ENCODE peak calls at places on chromosomes 12 and 14, in ten cellular contexts. One of them, this sample, is unnamed. For H3K4me1, the result is how much of the 10 kb centered on the place peaks cover.

GRCh38 chr12:28489256-28489655 is 299.0 kb downstream of the CCDC91 start:
- DNase-seq in stomach: no peak
- DNase-seq in keratinocyte: no peak
- DNase-seq in pancreas: no peak
- DNase-seq in SK-N-SH: no peak
- DNase-seq in colonic mucosa: no peak
- DNase-seq in gastrocnemius medialis: no peak
- DNase-seq in thoracic aorta: no peak
- DNase-seq in suprapubic skin: no peak
- DNase-seq in fibroblast of lung: no peak
- DNase-seq in this sample: no peak

GRCh38 chr12:51371295-51371953 is 19.8 kb downstream of the GALNT6 start:
- DNase-seq in suprapubic skin: no peak
- DNase-seq in stomach: peak
- DNase-seq in SK-N-SH: peak
- DNase-seq in gastrocnemius medialis: peak
- DNase-seq in thoracic aorta: peak
- DNase-seq in fibroblast of lung: peak
- DNase-seq in keratinocyte: peak
- DNase-seq in colonic mucosa: no peak
- DNase-seq in pancreas: peak
- DNase-seq in this sample: peak

GRCh38 chr12:89351489-89352241 is 636 bp downstream of the DUSP6 start:
- DNase-seq in stomach: peak
- DNase-seq in colonic mucosa: peak
- DNase-seq in SK-N-SH: peak
- DNase-seq in pancreas: peak
- DNase-seq in thoracic aorta: no peak
- DNase-seq in fibroblast of lung: peak
- DNase-seq in suprapubic skin: peak
- DNase-seq in gastrocnemius medialis: no peak
- DNase-seq in keratinocyte: no peak
- DNase-seq in this sample: no peak

GRCh38 chr12:6443361-6443983 is 1.3 kb upstream of the CD27 start:
- DNase-seq in fibroblast of lung: no peak
- DNase-seq in gastrocnemius medialis: no peak
- DNase-seq in suprapubic skin: no peak
- DNase-seq in colonic mucosa: no peak
- DNase-seq in thoracic aorta: no peak
- DNase-seq in stomach: no peak
- DNase-seq in SK-N-SH: no peak
- DNase-seq in keratinocyte: no peak
- DNase-seq in pancreas: no peak
- DNase-seq in this sample: no peak

GRCh38 chr12:85688837-85689236 is 147.4 kb downstream of the RASSF9 start:
- DNase-seq in pancreas: no peak
- DNase-seq in thoracic aorta: no peak
- DNase-seq in suprapubic skin: no peak
- DNase-seq in fibroblast of lung: no peak
- DNase-seq in gastrocnemius medialis: no peak
- DNase-seq in SK-N-SH: no peak
- DNase-seq in keratinocyte: no peak
- DNase-seq in colonic mucosa: no peak
- DNase-seq in stomach: no peak
- DNase-seq in this sample: no peak

GRCh38 chr12:89632778-89633177 is 75.9 kb downstream of the ATP2B1 start:
- DNase-seq in pancreas: no peak
- DNase-seq in gastrocnemius medialis: no peak
- DNase-seq in thoracic aorta: no peak
- DNase-seq in SK-N-SH: no peak
- DNase-seq in stomach: no peak
- DNase-seq in keratinocyte: no peak
- DNase-seq in colonic mucosa: no peak
- DNase-seq in fibroblast of lung: no peak
- DNase-seq in suprapubic skin: no peak
- DNase-seq in this sample: no peak

GRCh38 chr12:93130371-93131049 is 201.4 kb upstream of the EEA1 start:
- DNase-seq in gastrocnemius medialis: no peak
- DNase-seq in stomach: no peak
- DNase-seq in suprapubic skin: no peak
- DNase-seq in thoracic aorta: no peak
- DNase-seq in fibroblast of lung: no peak
- DNase-seq in colonic mucosa: no peak
- DNase-seq in keratinocyte: no peak
- DNase-seq in pancreas: no peak
- DNase-seq in SK-N-SH: no peak
- DNase-seq in this sample: no peak

GRCh38 chr12:9240776-9241175 is 32.6 kb upstream of the PZP start:
- DNase-seq in stomach: no peak
- DNase-seq in gastrocnemius medialis: no peak
- DNase-seq in thoracic aorta: no peak
- DNase-seq in colonic mucosa: no peak
- DNase-seq in SK-N-SH: no peak
- DNase-seq in pancreas: no peak
- DNase-seq in keratinocyte: no peak
- DNase-seq in suprapubic skin: no peak
- DNase-seq in fibroblast of lung: no peak
- DNase-seq in this sample: no peak

GRCh38 chr12:120221576-120221900 is 20.6 kb upstream of the RPLP0 start:
- DNase-seq in thoracic aorta: no peak
- DNase-seq in colonic mucosa: no peak
- DNase-seq in suprapubic skin: no peak
- DNase-seq in gastrocnemius medialis: no peak
- DNase-seq in keratinocyte: no peak
- DNase-seq in stomach: no peak
- DNase-seq in SK-N-SH: no peak
- DNase-seq in fibroblast of lung: no peak
- DNase-seq in pancreas: no peak
- DNase-seq in this sample: no peak

GRCh38 chr12:120222288-120222832 is 21.4 kb upstream of the RPLP0 start:
- DNase-seq in keratinocyte: no peak
- DNase-seq in gastrocnemius medialis: no peak
- DNase-seq in fibroblast of lung: no peak
- DNase-seq in suprapubic skin: peak
- DNase-seq in SK-N-SH: peak
- DNase-seq in thoracic aorta: no peak
- DNase-seq in colonic mucosa: no peak
- DNase-seq in stomach: no peak
- DNase-seq in pancreas: no peak
- DNase-seq in this sample: no peak

GRCh38 chr12:120223458-120224303 is 22.8 kb upstream of the RPLP0 start:
- DNase-seq in gastrocnemius medialis: no peak
- DNase-seq in suprapubic skin: no peak
- DNase-seq in thoracic aorta: no peak
- DNase-seq in stomach: no peak
- DNase-seq in keratinocyte: no peak
- DNase-seq in fibroblast of lung: no peak
- DNase-seq in colonic mucosa: no peak
- DNase-seq in pancreas: no peak
- DNase-seq in SK-N-SH: no peak
- DNase-seq in this sample: no peak

GRCh38 chr12:120218680-120219606 is 18.0 kb upstream of the RPLP0 start:
- DNase-seq in suprapubic skin: no peak
- DNase-seq in fibroblast of lung: no peak
- DNase-seq in stomach: no peak
- DNase-seq in thoracic aorta: no peak
- DNase-seq in keratinocyte: no peak
- DNase-seq in colonic mucosa: no peak
- DNase-seq in gastrocnemius medialis: no peak
- DNase-seq in SK-N-SH: no peak
- DNase-seq in pancreas: no peak
- DNase-seq in this sample: no peak

DNA sequence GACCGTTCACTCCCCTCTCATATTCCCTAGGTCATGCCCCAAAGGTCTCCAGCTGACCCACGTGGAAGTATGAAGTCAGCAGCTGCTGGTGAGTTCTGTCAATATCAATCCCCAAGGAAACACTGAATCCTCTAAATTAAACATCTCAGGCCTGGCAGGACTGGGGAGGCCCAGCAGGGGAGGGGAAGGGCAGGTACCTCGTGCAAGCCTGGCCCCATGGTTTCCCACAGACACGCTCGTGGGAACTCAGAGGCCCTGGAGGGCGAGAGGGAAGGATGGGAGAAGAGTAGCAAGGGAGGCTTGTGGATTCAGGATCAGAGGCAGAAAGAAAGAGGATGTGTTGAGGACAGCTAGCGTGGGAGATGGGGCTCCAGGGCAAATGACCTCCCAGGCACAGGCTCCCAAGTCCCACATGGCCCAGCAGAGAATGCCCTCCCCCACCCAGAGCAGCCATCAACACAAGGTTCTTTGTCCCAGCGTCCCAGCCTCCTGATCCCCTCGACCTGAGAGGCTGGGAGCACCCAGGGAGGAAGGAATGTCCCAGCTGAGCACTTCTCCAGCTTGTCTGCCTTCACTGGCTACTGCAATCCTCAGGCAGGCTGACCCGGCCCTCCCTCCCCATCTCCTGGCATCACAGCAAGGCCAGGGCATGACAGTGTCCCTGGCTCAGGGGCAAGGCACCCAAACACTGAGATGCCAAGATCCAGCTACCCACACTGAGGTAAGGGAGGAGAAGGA is 20.1 kb upstream of the RPLP0 start:
- DNase-seq in fibroblast of lung: no peak
- DNase-seq in colonic mucosa: no peak
- DNase-seq in SK-N-SH: no peak
- DNase-seq in suprapubic skin: no peak
- DNase-seq in gastrocnemius medialis: no peak
- DNase-seq in keratinocyte: no peak
- DNase-seq in thoracic aorta: no peak
- DNase-seq in pancreas: no peak
- DNase-seq in stomach: no peak
- DNase-seq in this sample: no peak
- H3K4me1 ChIP-seq in fibroblast of lung: under half
- H3K4me1 ChIP-seq in colonic mucosa: under half
- H3K4me1 ChIP-seq in SK-N-SH: under half
- H3K4me1 ChIP-seq in suprapubic skin: under half
- H3K4me1 ChIP-seq in gastrocnemius medialis: under half
- H3K4me1 ChIP-seq in keratinocyte: under half
- H3K4me1 ChIP-seq in thoracic aorta: under half
- H3K4me1 ChIP-seq in pancreas: under half
- H3K4me1 ChIP-seq in stomach: under half
- H3K4me1 ChIP-seq in this sample: under half

GRCh38 chr14:94310248-94310647 is 12.9 kb downstream of the SERPINA6 start:
- DNase-seq in keratinocyte: no peak
- DNase-seq in fibroblast of lung: no peak
- DNase-seq in stomach: no peak
- DNase-seq in colonic mucosa: peak
- DNase-seq in thoracic aorta: no peak
- DNase-seq in pancreas: no peak
- DNase-seq in gastrocnemius medialis: no peak
- DNase-seq in suprapubic skin: no peak
- DNase-seq in SK-N-SH: no peak
- DNase-seq in this sample: peak

GRCh38 chr14:94306047-94306978 is 13.2 kb upstream of the SERPINA10 start:
- DNase-seq in keratinocyte: no peak
- DNase-seq in thoracic aorta: no peak
- DNase-seq in gastrocnemius medialis: no peak
- DNase-seq in fibroblast of lung: no peak
- DNase-seq in stomach: no peak
- DNase-seq in colonic mucosa: peak
- DNase-seq in pancreas: no peak
- DNase-seq in suprapubic skin: no peak
- DNase-seq in SK-N-SH: no peak
- DNase-seq in this sample: peak

GRCh38 chr14:94309721-94310120 is 13.4 kb downstream of the SERPINA6 start:
- DNase-seq in colonic mucosa: peak
- DNase-seq in SK-N-SH: no peak
- DNase-seq in gastrocnemius medialis: no peak
- DNase-seq in keratinocyte: no peak
- DNase-seq in thoracic aorta: no peak
- DNase-seq in suprapubic skin: no peak
- DNase-seq in fibroblast of lung: no peak
- DNase-seq in pancreas: no peak
- DNase-seq in stomach: no peak
- DNase-seq in this sample: no peak

GRCh38 chr14:94305620-94306019 is 12.6 kb upstream of the SERPINA10 start:
- DNase-seq in suprapubic skin: no peak
- DNase-seq in stomach: no peak
- DNase-seq in thoracic aorta: no peak
- DNase-seq in keratinocyte: no peak
- DNase-seq in fibroblast of lung: no peak
- DNase-seq in SK-N-SH: no peak
- DNase-seq in gastrocnemius medialis: no peak
- DNase-seq in colonic mucosa: no peak
- DNase-seq in pancreas: no peak
- DNase-seq in this sample: no peak

DNA sequence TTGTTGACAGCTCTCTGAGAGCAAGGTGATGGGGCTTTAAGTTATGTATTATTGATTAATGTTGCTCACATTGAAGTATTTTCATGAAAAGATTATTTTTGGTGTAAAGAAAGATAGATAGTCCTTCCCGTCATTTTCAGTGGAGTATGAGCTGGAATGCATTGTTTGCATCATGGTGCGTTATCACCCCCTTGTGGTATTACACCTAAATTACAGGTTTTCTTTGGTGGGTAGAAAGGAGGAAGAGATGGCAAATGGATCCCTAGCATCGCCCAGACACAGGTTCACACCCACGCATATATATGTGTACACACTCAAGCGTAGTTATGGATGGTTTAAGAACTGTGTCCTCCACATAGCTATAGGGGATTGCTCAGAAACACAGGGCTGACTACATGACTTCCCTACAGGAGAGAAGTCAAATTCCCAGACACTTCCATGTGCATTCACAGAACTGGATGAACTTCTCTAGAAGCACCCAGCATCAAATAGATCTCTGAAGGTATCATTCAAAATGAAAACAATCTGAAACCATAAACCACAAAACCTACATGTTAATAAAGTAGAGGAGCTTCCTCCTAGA is 14.4 kb upstream of the SERPINA10 start:
- DNase-seq in SK-N-SH: no peak
- DNase-seq in stomach: no peak
- DNase-seq in suprapubic skin: no peak
- DNase-seq in colonic mucosa: peak
- DNase-seq in gastrocnemius medialis: no peak
- DNase-seq in keratinocyte: no peak
- DNase-seq in fibroblast of lung: no peak
- DNase-seq in pancreas: no peak
- DNase-seq in thoracic aorta: no peak
- DNase-seq in this sample: no peak
- TF ChIP-seq CTCF in SK-N-SH: peak
- TF ChIP-seq CTCF in stomach: no peak
- TF ChIP-seq CTCF in suprapubic skin: no peak
- TF ChIP-seq CTCF in colonic mucosa: no peak
- TF ChIP-seq CTCF in gastrocnemius medialis: no peak
- TF ChIP-seq CTCF in keratinocyte: peak
- TF ChIP-seq CTCF in fibroblast of lung: no peak
- TF ChIP-seq CTCF in pancreas: no peak
- TF ChIP-seq CTCF in thoracic aorta: no peak
- TF ChIP-seq CTCF in this sample: no peak

GRCh38 chr14:77108753-77109152 is 10.7 kb downstream of the CIPC start:
- DNase-seq in fibroblast of lung: no peak
- DNase-seq in pancreas: no peak
- DNase-seq in SK-N-SH: no peak
- DNase-seq in suprapubic skin: no peak
- DNase-seq in gastrocnemius medialis: no peak
- DNase-seq in keratinocyte: no peak
- DNase-seq in thoracic aorta: no peak
- DNase-seq in colonic mucosa: no peak
- DNase-seq in stomach: no peak
- DNase-seq in this sample: no peak
- H3K4me1 ChIP-seq in fibroblast of lung: under half
- H3K4me1 ChIP-seq in pancreas: under half
- H3K4me1 ChIP-seq in SK-N-SH: under half
- H3K4me1 ChIP-seq in suprapubic skin: half or more
- H3K4me1 ChIP-seq in gastrocnemius medialis: half or more
- H3K4me1 ChIP-seq in keratinocyte: under half
- H3K4me1 ChIP-seq in thoracic aorta: under half
- H3K4me1 ChIP-seq in colonic mucosa: under half
- H3K4me1 ChIP-seq in stomach: half or more
- H3K4me1 ChIP-seq in this sample: half or more

GRCh38 chr12:87943666-87944065 is 85.5 kb downstream of the C12orf50 start:
- DNase-seq in keratinocyte: no peak
- DNase-seq in gastrocnemius medialis: no peak
- DNase-seq in SK-N-SH: no peak
- DNase-seq in colonic mucosa: no peak
- DNase-seq in suprapubic skin: no peak
- DNase-seq in stomach: no peak
- DNase-seq in thoracic aorta: no peak
- DNase-seq in fibroblast of lung: no peak
- DNase-seq in pancreas: no peak
- DNase-seq in this sample: no peak
- TF ChIP-seq CTCF in keratinocyte: no peak
- TF ChIP-seq CTCF in gastrocnemius medialis: no peak
- TF ChIP-seq CTCF in SK-N-SH: no peak
- TF ChIP-seq CTCF in colonic mucosa: no peak
- TF ChIP-seq CTCF in suprapubic skin: no peak
- TF ChIP-seq CTCF in stomach: no peak
- TF ChIP-seq CTCF in thoracic aorta: no peak
- TF ChIP-seq CTCF in fibroblast of lung: no peak
- TF ChIP-seq CTCF in pancreas: no peak
- TF ChIP-seq CTCF in this sample: no peak